ENCODE peak calls at places on chromosomes 4 and X, in four cellular contexts. Y is K562, X is HCT116, U is SK-N-SH. H is an unnamed sample.

GRCh38 chr4:3305610-3306371 is 13.0 kb downstream of the RGS12 start:
- DNase-seq in Y (peak), X (no peak), U (no peak), H (no peak)

GRCh38 chr4:143253156-143253555 is 68.4 kb downstream of the USP38 start:
- DNase-seq in Y (no peak), X (no peak), U (no peak), H (no peak)

GRCh38 chr4:7594013-7594412 is 159.3 kb upstream of the PSAPL1 start:
- DNase-seq in Y (no peak), X (no peak), U (peak), H (no peak)

GRCh38 chrX:20372533-20372932 is 105.8 kb upstream of the RPS6KA3 start:
- DNase-seq in Y (no peak), X (no peak), U (no peak), H (no peak)

GRCh38 chrX:107676559-107677378 is 48.5 kb downstream of the PRPS1 start:
- DNase-seq in Y (peak), X (peak), U (peak), H (no peak)

GRCh38 chr4:40848981-40849380 is 99.2 kb downstream of the NSUN7 start:
- DNase-seq in Y (no peak), X (no peak), U (no peak), H (no peak)

GRCh38 chr4:107018336-107018735 is 17.8 kb downstream of the DKK2 start:
- DNase-seq in Y (no peak), X (no peak), U (no peak), H (no peak)

GRCh38 chr4:12399781-12400180 is 971.1 kb upstream of the HS3ST1 start:
- DNase-seq in Y (no peak), X (no peak), U (no peak), H (no peak)

GRCh38 chrX:70916754-70917153 is 8.2 kb upstream of the TEX11 start:
- DNase-seq in Y (no peak), X (no peak), U (no peak), H (no peak)

DNA sequence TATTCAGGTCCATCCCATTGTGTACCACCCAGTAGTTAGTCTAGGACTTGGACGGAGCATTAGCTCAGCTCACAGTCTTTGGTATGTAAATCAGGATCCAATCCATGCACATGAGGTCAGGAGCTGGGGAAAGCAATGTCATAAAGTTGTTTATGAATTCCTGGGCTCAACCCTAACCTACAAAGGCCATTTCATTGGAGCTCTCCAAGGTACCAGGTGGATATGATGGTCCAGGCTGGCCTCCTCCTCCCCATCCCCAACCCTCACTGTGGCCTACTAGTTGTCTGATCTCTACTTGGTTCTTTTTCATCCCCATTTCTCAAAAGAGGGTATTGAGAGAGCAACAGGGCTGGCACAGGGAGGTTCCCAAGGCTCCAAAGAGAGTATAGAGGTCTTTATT is 20.5 kb downstream of the RGN start:
- DNase-seq in Y (no peak), X (no peak), U (no peak), H (no peak)
- TF ChIP-seq REST in Y (no peak), X (peak), U (peak), H (peak)

DNA sequence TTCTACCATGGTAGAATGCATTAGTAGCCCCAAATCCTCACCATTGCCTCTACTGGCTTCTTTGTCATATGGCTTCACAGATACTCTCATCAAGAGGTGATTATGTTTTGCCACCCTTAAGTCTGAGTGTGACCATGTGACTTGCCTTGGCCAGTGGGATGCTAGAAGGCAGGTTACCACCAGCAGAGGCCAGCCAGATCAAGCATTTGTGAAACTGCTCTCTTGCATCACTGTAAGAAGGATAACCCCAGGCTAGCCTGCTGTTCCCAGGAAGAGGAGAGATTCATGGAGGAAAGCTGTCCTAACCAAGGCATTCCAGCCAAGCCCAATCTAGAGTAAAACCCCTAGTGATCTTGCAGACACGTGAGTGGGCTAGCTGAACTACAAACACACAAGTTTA is 46.8 kb downstream of the USP46 start:
- DNase-seq in Y (no peak), X (no peak), U (no peak), H (no peak)
- TF ChIP-seq CTCF in Y (no peak), X (no peak), U (no peak), H (no peak)

GRCh38 chr4:1133033-1133432 is 19.7 kb upstream of the RNF212 start:
- DNase-seq in Y (no peak), X (no peak), U (no peak), H (no peak)
- TF ChIP-seq REST in Y (no peak), X (no peak), U (no peak), H (no peak)

GRCh38 chrX:129462707-129463106 is 60.6 kb downstream of the SMARCA1 start:
- DNase-seq in Y (no peak), X (no peak), U (no peak), H (no peak)
- TF ChIP-seq CTCF in Y (no peak), X (no peak), U (peak), H (peak)

GRCh38 chrX:154399527-154400368 is 1.6 kb downstream of the RPL10 start:
- DNase-seq in Y (no peak), X (no peak), U (no peak), H (no peak)

GRCh38 chrX:154398668-154399526 is 720 bp downstream of the RPL10 start:
- DNase-seq in Y (peak), X (no peak), U (peak), H (peak)

GRCh38 chrX:154401045-154401799 is 3.0 kb downstream of the RPL10 start:
- DNase-seq in Y (no peak), X (no peak), U (no peak), H (peak)

GRCh38 chrX:154396948-154397887 is 959 bp upstream of the RPL10 start:
- DNase-seq in Y (peak), X (no peak), U (peak), H (peak)

GRCh38 chrX:154397888-154398667 is at the start of gene RPL10:
- DNase-seq in Y (peak), X (peak), U (peak), H (peak)
- TF ChIP-seq REST in Y (peak), X (no peak), U (peak), H (no peak)

GRCh38 chrX:86137071-86137470 is 11.2 kb upstream of the DACH2 start:
- DNase-seq in Y (no peak), X (no peak), U (no peak), H (no peak)

DNA sequence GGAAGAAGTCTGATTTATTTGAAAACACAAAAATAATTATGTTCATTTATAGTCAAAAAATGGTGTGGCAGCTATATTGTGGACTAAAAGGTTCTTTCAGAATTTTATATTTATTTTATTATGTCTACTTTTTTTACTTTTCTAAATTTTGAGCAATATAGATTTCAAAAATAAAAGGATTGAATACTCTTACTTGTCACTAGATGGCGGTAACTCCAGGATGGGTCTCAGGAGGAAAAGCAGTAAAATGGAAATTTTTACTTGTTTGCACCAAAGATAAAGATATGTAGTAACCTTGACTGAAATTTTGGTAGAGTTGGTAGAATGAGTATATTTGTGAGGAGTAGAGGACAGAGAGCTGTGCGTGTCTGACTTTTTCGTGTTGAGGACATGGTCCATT is 14.5 kb upstream of the DACH2 start:
- DNase-seq in Y (no peak), X (no peak), U (peak), H (peak)
- TF ChIP-seq CTCF in Y (no peak), X (peak), U (peak), H (peak)

GRCh38 chr4:48212165-48212564 is 57.5 kb downstream of the TEC start:
- DNase-seq in Y (peak), X (no peak), U (no peak), H (no peak)
- TF ChIP-seq REST in Y (no peak), X (no peak), U (no peak), H (no peak)